ENCODE peak calls at places on chromosomes 2 and 18, in eight cellular contexts. L is OCI-LY7, T is DND-41, C is GM23248, N is endothelial cell of umbilical vein, Q is IMR-90, D is Karpas-422, S is mammary epithelial cell. Y is an unnamed sample.

GRCh38 chr2:111116843-111117665 is 3.7 kb upstream of the BCL2L11 start:
- DNase-seq in L (peak; percentile 82), T (peak; percentile 61), C (peak; percentile 81), N (peak; percentile 69), Q (peak; percentile 71), D (peak; percentile 91), S (peak; percentile 76), Y (peak; percentile 95)

GRCh38 chr2:15367205-15367604 is 193.9 kb downstream of the NBAS start:
- DNase-seq in L (no peak), T (no peak), C (no peak), N (no peak), Q (no peak), D (no peak), S (no peak), Y (no peak)

GRCh38 chr18:75241705-75242104 is 31.1 kb downstream of the TSHZ1 start:
- DNase-seq in L (no peak), T (no peak), C (no peak), N (no peak), Q (no peak), D (no peak), S (no peak), Y (no peak)

GRCh38 chr2:231716641-231717280 is 8.4 kb downstream of the PTMA start:
- DNase-seq in L (peak; percentile 20), T (no peak), C (peak; percentile 67), N (no peak), Q (peak; percentile 60), D (peak; percentile 58), S (no peak), Y (no peak)

GRCh38 chr2:75007819-75008218 is 49.4 kb downstream of the POLE4 start:
- DNase-seq in L (no peak), T (no peak), C (no peak), N (no peak), Q (no peak), D (no peak), S (no peak), Y (no peak)

GRCh38 chr2:19508-19907 is 26.8 kb downstream of the FAM110C start:
- DNase-seq in L (no peak), T (no peak), C (no peak), N (no peak), Q (no peak), D (no peak), S (no peak), Y (no peak)

GRCh38 chr2:132275396-132275795 is 113.6 kb upstream of the ANKRD30BL start:
- DNase-seq in L (no peak), T (no peak), C (no peak), N (no peak), Q (no peak), D (no peak), S (no peak), Y (no peak)

GRCh38 chr2:187055463-187055862 is 206.5 kb upstream of the ZSWIM2 start:
- DNase-seq in L (no peak), T (no peak), C (no peak), N (peak; percentile 5), Q (no peak), D (no peak), S (peak; percentile 12), Y (no peak)

GRCh38 chr2:222545821-222546540 is 109.9 kb downstream of the FARSB start:
- DNase-seq in L (no peak), T (no peak), C (no peak), N (no peak), Q (no peak), D (no peak), S (no peak), Y (no peak)

GRCh38 chr2:127415593-127416485 is 2.4 kb upstream of the PROC start:
- DNase-seq in L (peak; percentile 76), T (peak; percentile 64), C (no peak), N (peak; percentile 58), Q (no peak), D (peak; percentile 86), S (peak; percentile 72), Y (peak; percentile 95)

GRCh38 chr2:218229239-218229638 is 12.2 kb downstream of the ARPC2 start:
- DNase-seq in L (peak; percentile 72), T (peak; percentile 53), C (peak; percentile 84), N (peak; percentile 88), Q (peak; percentile 87), D (peak; percentile 69), S (peak; percentile 78), Y (no peak)

GRCh38 chr2:209463226-209463625 is 39.4 kb downstream of the MAP2 start:
- DNase-seq in L (no peak), T (no peak), C (no peak), N (no peak), Q (no peak), D (no peak), S (no peak), Y (peak; percentile 40)

GRCh38 chr18:22221350-22221749 is 52.0 kb downstream of the GATA6 start:
- DNase-seq in L (no peak), T (peak; percentile 27), C (no peak), N (no peak), Q (no peak), D (no peak), S (no peak), Y (no peak)

GRCh38 chr2:145812163-145812554 is 1292.2 kb upstream of the ZEB2 start:
- DNase-seq in L (no peak), T (no peak), C (no peak), N (peak; percentile 20), Q (no peak), D (no peak), S (no peak), Y (no peak)
- H3K4me3 ChIP-seq in L (no peak overlapping the region), T (no peak overlapping the region), C (no peak overlapping the region), N (no peak overlapping the region), Q (no peak overlapping the region), D (no peak overlapping the region), S (no peak overlapping the region), Y (no peak overlapping the region)

GRCh38 chr2:9873337-9873736 is 30.1 kb downstream of the TAF1B start:
- DNase-seq in L (no peak), T (no peak), C (no peak), N (no peak), Q (no peak), D (no peak), S (no peak), Y (no peak)

GRCh38 chr2:9877026-9877425 is 33.8 kb downstream of the TAF1B start:
- DNase-seq in L (no peak), T (no peak), C (no peak), N (no peak), Q (no peak), D (no peak), S (peak; percentile 64), Y (no peak)

GRCh38 chr2:9879455-9880194 is 36.4 kb downstream of the TAF1B start:
- DNase-seq in L (no peak), T (no peak), C (no peak), N (no peak), Q (no peak), D (no peak), S (no peak), Y (no peak)

DNA sequence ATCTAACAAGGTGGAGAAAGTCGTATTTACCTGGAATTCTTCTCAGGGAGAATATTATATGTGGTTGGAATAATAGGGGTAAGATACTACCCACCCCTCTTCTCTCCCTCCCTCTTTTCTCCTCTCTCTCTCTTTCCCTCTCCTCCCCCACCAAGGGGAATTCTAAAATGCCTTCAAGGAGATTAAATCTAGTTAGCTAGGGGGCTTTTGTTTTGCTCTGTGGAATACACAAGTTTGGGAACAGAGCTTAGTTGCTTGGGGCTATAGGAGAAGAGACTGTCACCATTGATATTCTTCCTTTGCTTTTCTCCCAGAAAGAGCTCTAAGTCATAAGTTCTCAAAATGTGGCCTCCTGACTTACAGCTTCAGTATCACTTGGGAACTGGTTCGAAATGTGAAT is 34.5 kb downstream of the TAF1B start:
- DNase-seq in L (no peak), T (no peak), C (no peak), N (no peak), Q (no peak), D (no peak), S (no peak), Y (peak; percentile 43)
- H3K36me3 ChIP-seq in L (peaks cover 69% of the 10 kb centered on the region), T (peaks cover 79% of the 10 kb centered on the region), C (peaks cover 11% of the 10 kb centered on the region), N (peaks cover 6% of the 10 kb centered on the region), Q (peaks cover 16% of the 10 kb centered on the region), D (peaks cover 54% of the 10 kb centered on the region), S (no peaks in the 10 kb centered on the region), Y (peaks cover 13% of the 10 kb centered on the region)

GRCh38 chr2:240448387-240449274 is 13.2 kb downstream of the GPC1 start:
- DNase-seq in L (no peak), T (no peak), C (no peak), N (no peak), Q (no peak), D (no peak), S (no peak), Y (no peak)
- H4K20me1 ChIP-seq in L (no peaks in the 10 kb centered on the region), T (peaks cover 5% of the 10 kb centered on the region), C (no peaks in the 10 kb centered on the region), N (no peaks in the 10 kb centered on the region), Q (peaks cover 87% of the 10 kb centered on the region), D (peaks cover 12% of the 10 kb centered on the region), S (no peaks in the 10 kb centered on the region), Y (peaks cover 14% of the 10 kb centered on the region)

GRCh38 chr2:201261471-201261870 is 1.1 kb downstream of the CASP8 start:
- DNase-seq in L (peak; percentile 31), T (peak; percentile 54), C (no peak), N (no peak), Q (no peak), D (peak; percentile 78), S (no peak), Y (peak; percentile 24)
- H3K4me3 ChIP-seq in L (peak overlapping the region; percentile 69), T (peak overlapping the region; percentile 36), C (no peak overlapping the region), N (no peak overlapping the region), Q (no peak overlapping the region), D (peak overlapping the region; percentile 90), S (no peak overlapping the region), Y (no peak overlapping the region)

GRCh38 chr2:66461751-66462150 is 26.8 kb downstream of the MEIS1 start:
- DNase-seq in L (no peak), T (no peak), C (no peak), N (no peak), Q (no peak), D (no peak), S (no peak), Y (no peak)
- H3K36me3 ChIP-seq in L (no peaks in the 10 kb centered on the region), T (no peaks in the 10 kb centered on the region), C (peaks cover 32% of the 10 kb centered on the region), N (no peaks in the 10 kb centered on the region), Q (peaks cover 50% of the 10 kb centered on the region), D (no peaks in the 10 kb centered on the region), S (peaks cover 3% of the 10 kb centered on the region), Y (no peaks in the 10 kb centered on the region)

GRCh38 chr2:179184610-179185009 is 80.0 kb downstream of the SESTD1 start:
- DNase-seq in L (no peak), T (no peak), C (no peak), N (no peak), Q (no peak), D (no peak), S (no peak), Y (no peak)
- H4K20me1 ChIP-seq in L (no peaks in the 10 kb centered on the region), T (no peaks in the 10 kb centered on the region), C (peaks cover 10% of the 10 kb centered on the region), N (no peaks in the 10 kb centered on the region), Q (no peaks in the 10 kb centered on the region), D (no peaks in the 10 kb centered on the region), S (no peaks in the 10 kb centered on the region), Y (no peaks in the 10 kb centered on the region)

Y was measured in GM23338.